ENCODE peak calls at places on chromosomes 6 and 20, in four cellular contexts. R is HepG2, Q is A549, W is K562. C is an unnamed sample.
A peak's percentile ranks its signal among the peaks of the same experiment; 100 is the strongest.

GRCh38 chr20:44728835-44729342 is 13.7 kb downstream of the CCN5 start:
- DNase-seq in R (no peak), Q (peak; percentile 97), W (no peak), C (no peak)

GRCh38 chr20:10659651-10660601 is 13.9 kb downstream of the JAG1 start:
- DNase-seq in R (peak; percentile 48), Q (no peak), W (no peak), C (no peak)

GRCh38 chr6:112701201-112701600 is 354.1 kb downstream of the RFPL4B start:
- DNase-seq in R (no peak), Q (no peak), W (no peak), C (no peak)

GRCh38 chr6:110147870-110148269 is 31.6 kb downstream of the WASF1 start:
- DNase-seq in R (no peak), Q (no peak), W (no peak), C (no peak)

GRCh38 chr20:63174309-63175030 is 41.5 kb downstream of the YTHDF1 start:
- DNase-seq in R (no peak), Q (no peak), W (no peak), C (no peak)

GRCh38 chr20:5065489-5066383 is 54.0 kb downstream of the PCNA start:
- DNase-seq in R (peak; percentile 84), Q (peak; percentile 92), W (no peak), C (no peak)

GRCh38 chr6:137821486-137821885 is 45.6 kb upstream of the TNFAIP3 start:
- DNase-seq in R (no peak), Q (no peak), W (no peak), C (no peak)

GRCh38 chr20:24490598-24490997 is 21.2 kb downstream of the SYNDIG1 start:
- DNase-seq in R (no peak), Q (no peak), W (no peak), C (no peak)

GRCh38 chr6:48994811-48995210 is 468.2 kb downstream of the MMUT start:
- DNase-seq in R (no peak), Q (no peak), W (no peak), C (no peak)

GRCh38 chr6:135329851-135330803 is 149.0 kb downstream of the MYB start:
- DNase-seq in R (no peak), Q (no peak), W (no peak), C (peak; percentile 68)

GRCh38 chr20:62880935-62881661 is 19.5 kb upstream of the TCFL5 start:
- DNase-seq in R (no peak), Q (no peak), W (no peak), C (no peak)

GRCh38 chr6:87589693-87590416 is at the start of the genes ORC3 and RARS2:
- DNase-seq in R (peak; percentile 93), Q (peak; percentile 92), W (peak; percentile 97), C (peak; percentile 81)

GRCh38 chr20:45934046-45934586 is 367 bp upstream of the PCIF1 start:
- DNase-seq in R (no peak), Q (peak; percentile 54), W (peak; percentile 53), C (no peak)

GRCh38 chr6:117075218-117075617 is 190.1 kb upstream of the VGLL2 start:
- DNase-seq in R (no peak), Q (no peak), W (no peak), C (no peak)

GRCh38 chr20:63079971-63080370 is 73.2 kb upstream of the BHLHE23 start:
- DNase-seq in R (no peak), Q (no peak), W (no peak), C (no peak)

GRCh38 chr6:17962436-17963031 is 24.9 kb downstream of the KIF13A start:
- DNase-seq in R (no peak), Q (no peak), W (peak; percentile 98), C (no peak)

GRCh38 chr6:168605964-168606363 is 165.0 kb downstream of the SMOC2 start:
- DNase-seq in R (no peak), Q (no peak), W (no peak), C (no peak)

GRCh38 chr20:61753196-61753942 is 312.3 kb downstream of the TAF4 start:
- DNase-seq in R (no peak), Q (no peak), W (no peak), C (no peak)

GRCh38 chr6:139973602-139974373 is 599.3 kb upstream of the CITED2 start:
- DNase-seq in R (no peak), Q (no peak), W (peak; percentile 73), C (no peak)

GRCh38 chr20:18019068-18019467 is 38.6 kb downstream of the OVOL2 start:
- DNase-seq in R (peak; percentile 46), Q (peak; percentile 36), W (peak; percentile 21), C (no peak)

GRCh38 chr20:45282700-45283528 is 23.7 kb upstream of the RBPJL start:
- DNase-seq in R (no peak), Q (no peak), W (no peak), C (no peak)

GRCh38 chr6:45479834-45480696 is 102.3 kb upstream of the SUPT3H start:
- DNase-seq in R (no peak), Q (no peak), W (no peak), C (no peak)

GRCh38 chr6:99110004-99110403 is 162.3 kb upstream of the FBXL4 start:
- DNase-seq in R (no peak), Q (no peak), W (no peak), C (no peak)

DNA sequence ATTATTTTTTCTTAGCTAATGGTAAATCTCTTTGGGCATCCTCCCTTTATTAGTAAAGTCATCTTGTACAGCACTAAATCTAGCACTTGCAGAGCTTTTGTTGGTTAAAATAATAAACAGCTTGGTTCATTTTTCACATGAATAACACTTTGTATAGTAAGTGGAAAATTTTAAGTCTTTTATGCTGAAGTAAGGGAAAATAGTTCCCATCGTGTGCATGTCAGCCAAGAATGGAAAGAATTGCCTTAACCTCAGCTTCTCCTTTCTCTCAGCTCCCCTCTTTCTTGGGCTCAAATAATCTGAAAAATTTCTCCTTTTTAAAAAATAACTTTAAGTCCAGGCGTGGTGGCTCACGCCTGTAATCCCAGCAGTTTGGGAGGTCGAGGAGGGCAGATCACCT is 16.6 kb downstream of the SNRPC start:
- DNase-seq in R (no peak), Q (no peak), W (no peak), C (no peak)
- TF ChIP-seq EP300 in R (no peak), Q (no peak), W (no peak), C (no peak)

GRCh38 chr6:151536280-151536534 is 42.4 kb downstream of the CCDC170 start:
- DNase-seq in R (no peak), Q (no peak), W (no peak), C (no peak)
- TF ChIP-seq ESRRA in R (no peak), Q (no peak), W (no peak), C (no peak)

DNA sequence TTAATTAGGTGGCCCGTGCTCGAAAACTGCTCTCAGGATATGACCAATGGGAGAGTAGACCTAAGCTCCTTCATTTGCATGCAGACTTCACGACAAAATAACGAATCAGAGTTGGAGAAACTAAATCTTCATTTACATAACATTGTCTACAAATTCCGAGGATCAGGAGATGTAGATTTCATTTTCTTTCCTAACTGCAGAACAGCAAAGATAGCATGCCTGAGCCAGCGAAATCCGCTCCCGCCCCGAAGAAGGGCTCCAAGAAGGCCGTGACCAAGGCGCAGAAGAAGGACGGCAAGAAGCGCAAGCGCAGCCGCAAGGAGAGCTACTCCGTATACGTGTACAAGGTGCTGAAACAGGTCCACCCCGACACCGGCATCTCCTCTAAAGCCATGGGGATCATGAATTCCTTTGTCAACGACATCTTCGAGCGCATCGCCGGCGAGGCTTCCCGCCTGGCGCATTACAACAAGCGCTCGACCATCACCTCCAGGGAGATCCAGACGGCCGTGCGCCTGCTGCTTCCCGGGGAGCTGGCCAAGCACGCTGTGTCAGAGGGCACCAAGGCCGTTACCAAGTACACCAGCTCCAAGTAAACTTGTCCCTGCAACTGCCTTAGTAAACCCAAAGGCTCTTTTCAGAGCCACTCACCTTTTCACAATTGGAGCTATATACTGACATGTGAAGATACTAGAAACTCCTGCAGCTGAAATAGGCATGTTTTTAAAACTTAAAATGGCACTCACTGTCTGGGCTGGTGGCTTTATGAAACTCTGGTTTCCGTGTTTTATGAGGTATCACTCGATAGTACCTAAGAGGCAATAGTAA is 96.6 kb downstream of the HFE start:
- DNase-seq in R (no peak), Q (no peak), W (no peak), C (peak; percentile 84)
- TF ChIP-seq EP300 in R (no peak), Q (no peak), W (no peak), C (no peak)

GRCh38 chr6:129884211-129884610 is 23.1 kb upstream of the TMEM244 start:
- DNase-seq in R (no peak), Q (no peak), W (no peak), C (no peak)

GRCh38 chr6:129886401-129887155 is 25.5 kb upstream of the TMEM244 start:
- DNase-seq in R (no peak), Q (no peak), W (no peak), C (no peak)

DNA sequence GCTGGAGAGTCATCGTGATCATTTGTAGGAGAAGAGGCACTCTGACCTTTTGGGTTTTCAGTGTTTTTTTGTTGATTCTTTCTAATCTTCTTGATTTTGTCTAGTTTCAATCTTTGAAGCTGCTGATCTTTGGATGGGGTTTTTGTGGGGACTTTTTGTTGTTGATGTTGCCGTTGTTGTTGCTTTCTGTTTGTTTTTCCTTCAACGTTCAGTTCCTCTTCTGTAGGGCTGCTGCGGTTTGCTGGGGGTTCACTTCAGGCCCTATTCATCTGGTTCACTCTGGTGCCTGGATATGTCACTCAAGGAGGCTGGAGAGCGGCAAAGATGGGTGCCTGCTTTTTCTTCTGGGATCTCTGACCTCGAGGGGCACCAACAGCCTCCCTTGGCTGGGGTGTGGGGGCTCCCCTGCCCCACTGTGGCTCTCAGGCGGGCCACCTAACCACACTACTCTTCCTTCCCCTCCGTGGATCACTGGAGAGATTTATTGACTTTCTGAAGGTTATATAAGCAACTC is 21.5 kb upstream of the TMEM244 start:
- DNase-seq in R (no peak), Q (no peak), W (no peak), C (peak; percentile 74)
- TF ChIP-seq ESRRA in R (no peak), Q (no peak), W (no peak), C (no peak)

GRCh38 chr20:19746396-19746795 is 11.7 kb upstream of the RIN2 start:
- DNase-seq in R (no peak), Q (no peak), W (no peak), C (no peak)

GRCh38 chr20:19750207-19750606 is 7.9 kb upstream of the RIN2 start:
- DNase-seq in R (no peak), Q (no peak), W (no peak), C (no peak)

GRCh38 chr20:19749537-19749936 is 8.5 kb upstream of the RIN2 start:
- DNase-seq in R (no peak), Q (no peak), W (no peak), C (no peak)

GRCh38 chr20:19747903-19748302 is 10.2 kb upstream of the RIN2 start:
- DNase-seq in R (no peak), Q (no peak), W (no peak), C (no peak)

DNA sequence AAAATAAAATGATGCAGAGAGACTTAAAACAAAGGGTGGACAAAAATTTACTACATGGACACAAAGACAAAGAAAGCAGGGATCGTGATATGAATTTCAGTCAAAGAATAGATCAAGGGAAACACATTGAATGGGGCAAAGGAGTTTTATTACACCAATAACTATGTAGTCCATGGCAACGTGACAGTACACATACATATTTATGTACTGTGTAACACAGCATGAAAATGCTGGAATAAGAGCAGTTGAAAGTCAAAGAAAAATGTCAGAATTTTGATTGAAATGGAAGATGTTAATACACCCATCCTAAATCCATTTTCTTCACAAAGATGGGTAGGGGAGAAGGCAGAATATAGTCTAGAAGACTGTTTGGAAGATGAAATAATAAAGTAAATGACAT is 9.4 kb upstream of the RIN2 start:
- DNase-seq in R (no peak), Q (no peak), W (no peak), C (no peak)
- TF ChIP-seq EP300 in R (no peak), Q (no peak), W (no peak), C (no peak)

C was measured in GM12878.